ENCODE peak calls at places on chromosomes 16 and 17, in four cellular contexts. G is activated naive CD8-positive, alpha-beta T cell treated with anti-CD3 and anti-CD28 coated beads, Interleukin-2, amount 10 ng/mL, durations not matched to agents 7 days and 5 days; O is GM03348; C is activated T-helper 9 cell treated with anti-CD3 and anti-CD28 coated beads, Interleukin-2, amount 50 U/mL, for 16 hours. Z is an unnamed sample.

GRCh38 chr17:17171991-17172939 is 33.9 kb downstream of the PLD6 start:
- DNase-seq in O (no peak), G (no peak), C (no peak), Z (no peak)

GRCh38 chr17:10048951-10049350 is 143.9 kb upstream of the RCVRN start:
- DNase-seq in C (no peak), O (no peak), G (no peak), Z (no peak)

GRCh38 chr17:7204828-7205461 is 14.7 kb downstream of the DLG4 start:
- DNase-seq in C (peak; percentile 84), G (peak; percentile 94), O (peak; percentile 89), Z (peak; percentile 66)

GRCh38 chr16:84075376-84075775 is 32.8 kb upstream of the SLC38A8 start:
- DNase-seq in G (no peak), O (no peak), C (no peak), Z (no peak)

GRCh38 chr16:67862623-67863583 is 9.9 kb upstream of the EDC4 start:
- DNase-seq in C (no peak), O (peak; percentile 28), G (no peak), Z (no peak)

GRCh38 chr16:78993342-78993741 is 607.2 kb downstream of the MAF start:
- DNase-seq in C (no peak), O (no peak), G (no peak), Z (peak; percentile 88)

GRCh38 chr17:45143767-45144198 is 4.5 kb upstream of the HEXIM1 start:
- DNase-seq in C (no peak), G (peak; percentile 54), O (peak; percentile 90), Z (no peak)

GRCh38 chr17:49703557-49704277 is 4.0 kb downstream of the SLC35B1 start:
- DNase-seq in O (peak; percentile 28), C (no peak), G (no peak), Z (peak; percentile 11)

GRCh38 chr17:38958756-38959155 is 8.4 kb downstream of the FBXO47 start:
- DNase-seq in C (no peak), O (peak; percentile 14), G (no peak), Z (no peak)

GRCh38 chr16:1763521-1764511 is 7.5 kb downstream of the NME3 start:
- DNase-seq in O (no peak), C (no peak), G (no peak), Z (no peak)

GRCh38 chr17:7579001-7579838 is at the start of gene CD68:
- DNase-seq in G (peak; percentile 61), C (peak; percentile 54), O (peak; percentile 88), Z (no peak)

GRCh38 chr17:82663381-82664275 is 15.4 kb upstream of the WDR45B start:
- DNase-seq in O (no peak), G (no peak), C (no peak), Z (no peak)

GRCh38 chr17:33516645-33517044 is 223.6 kb upstream of the ASIC2 start:
- DNase-seq in G (no peak), O (no peak), C (no peak), Z (no peak)

GRCh38 chr17:50565559-50566350 is 5.2 kb downstream of the CACNA1G start:
- DNase-seq in C (no peak), O (no peak), G (no peak), Z (peak; percentile 37)

GRCh38 chr17:41530062-41531048 is 2.2 kb upstream of the KRT19 start:
- DNase-seq in G (no peak), C (no peak), O (peak; percentile 85), Z (no peak)

GRCh38 chr16:55015181-55015913 is 84.7 kb downstream of the IRX5 start:
- DNase-seq in G (no peak), C (no peak), O (no peak), Z (no peak)

GRCh38 chr16:69709456-69710084 is 16.8 kb downstream of the NQO1 start:
- DNase-seq in O (peak; percentile 72), C (no peak), G (no peak), Z (peak; percentile 52)

GRCh38 chr16:85130707-85131028 is 18.4 kb upstream of the CIBAR2 start:
- DNase-seq in G (no peak), C (no peak), O (no peak), Z (no peak)

GRCh38 chr16:86578056-86578455 is 293 bp upstream of the FOXL1 start:
- DNase-seq in G (no peak), C (no peak), O (no peak), Z (no peak)

GRCh38 chr17:69802045-69802740 is 272.8 kb upstream of the KCNJ16 start:
- DNase-seq in O (no peak), C (no peak), G (no peak), Z (no peak)

GRCh38 chr16:4358831-4359561 is 7.9 kb upstream of the PAM16 start:
- DNase-seq in G (peak; percentile 78), O (peak; percentile 80), C (peak; percentile 59), Z (no peak)

GRCh38 chr17:2059125-2059836 is 4.4 kb downstream of the HIC1 start:
- DNase-seq in O (no peak), C (no peak), G (no peak), Z (no peak)

GRCh38 chr17:32486091-32486700 is 597 bp upstream of the CDK5R1 start:
- DNase-seq in G (peak; percentile 83), C (peak; percentile 53), O (peak; percentile 96), Z (peak; percentile 32)

GRCh38 chr16:11675561-11676511 is 7.6 kb downstream of the SNN start:
- DNase-seq in O (no peak), C (peak; percentile 20), G (peak; percentile 26), Z (no peak)

GRCh38 chr17:47615766-47616424 is 33.8 kb upstream of the KPNB1 start:
- DNase-seq in C (no peak), G (no peak), O (peak; percentile 57), Z (no peak)

GRCh38 chr17:48610282-48611211 is at the start of gene HOXB7:
- DNase-seq in C (peak; percentile 45), G (peak; percentile 80), O (peak; percentile 92), Z (peak; percentile 45)

GRCh38 chr17:34884597-34884996 is 76.7 kb downstream of the CCT6B start:
- DNase-seq in C (no peak), O (no peak), G (no peak), Z (no peak)

GRCh38 chr16:57299719-57300386 is 15.4 kb upstream of the PLLP start:
- DNase-seq in C (peak; percentile 68), O (peak; percentile 89), G (peak; percentile 83), Z (peak; percentile 92)

GRCh38 chr16:53433930-53434435 is 288 bp upstream of the RBL2 start:
- DNase-seq in C (no peak), G (no peak), O (no peak), Z (no peak)

GRCh38 chr17:71521724-71522123 is 599.1 kb upstream of the SOX9 start:
- DNase-seq in G (no peak), O (no peak), C (no peak), Z (no peak)

GRCh38 chr17:32960815-32961214 is 30.8 kb upstream of the SPACA3 start:
- DNase-seq in G (no peak), O (no peak), C (no peak), Z (no peak)

GRCh38 chr17:70989301-70989700 is 820.0 kb downstream of the KCNJ2 start:
- DNase-seq in O (no peak), C (no peak), G (no peak), Z (no peak)

GRCh38 chr17:74749262-74750038 is 1.0 kb downstream of the NHERF1 start:
- DNase-seq in O (peak; percentile 51), C (peak; percentile 27), G (peak; percentile 71), Z (no peak)

GRCh38 chr17:50214986-50215730 is 13.7 kb upstream of the COL1A1 start:
- DNase-seq in C (no peak), O (no peak), G (no peak), Z (no peak)

GRCh38 chr17:4708436-4708835 is 2.0 kb upstream of the ARRB2 start:
- DNase-seq in G (no peak), C (no peak), O (no peak), Z (no peak)